ENCODE peak calls at places on chromosomes 5 and 9, in seven cellular contexts. J, G, A, C, Y, T and I are unnamed samples.

GRCh38 chr5:134077926-134078580 is 36.4 kb upstream of the TCF7 start:
- DNase-seq in J (no peak), G (no peak), A (no peak), C (no peak), Y (no peak), T (no peak), I (no peak)

GRCh38 chr9:86349271-86349670 is 4.9 kb downstream of the TUT7 start:
- DNase-seq in J (no peak), G (no peak), A (no peak), C (no peak), Y (no peak), T (peak), I (peak)

GRCh38 chr9:73701415-73702057 is 549.9 kb downstream of the ANXA1 start:
- DNase-seq in J (no peak), G (no peak), A (no peak), C (no peak), Y (no peak), T (no peak), I (no peak)

GRCh38 chr9:108677776-108678175 is 178.0 kb downstream of the ACTL7B start:
- DNase-seq in J (no peak), G (no peak), A (no peak), C (no peak), Y (no peak), T (no peak), I (no peak)

GRCh38 chr5:151427258-151427657 is 20.1 kb upstream of the SLC36A1 start:
- DNase-seq in J (no peak), G (no peak), A (no peak), C (no peak), Y (no peak), T (no peak), I (no peak)

GRCh38 chr9:126788631-126789349 is 16.1 kb upstream of the ZBTB43 start:
- DNase-seq in J (no peak), G (peak), A (no peak), C (no peak), Y (peak), T (peak), I (peak)

GRCh38 chr9:32968101-32969011 is 33.1 kb downstream of the APTX start:
- DNase-seq in J (peak), G (peak), A (peak), C (peak), Y (no peak), T (peak), I (peak)

GRCh38 chr9:677461-678097 is 163.9 kb upstream of the DMRT1 start:
- DNase-seq in J (no peak), G (no peak), A (no peak), C (no peak), Y (peak), T (peak), I (peak)

GRCh38 chr5:343461-344401 is 22.2 kb downstream of the AHRR start:
- DNase-seq in J (peak), G (peak), A (no peak), C (no peak), Y (peak), T (peak), I (peak)

GRCh38 chr9:126326228-126327015 is at the start of gene MVB12B:
- DNase-seq in J (peak), G (peak), A (no peak), C (peak), Y (no peak), T (no peak), I (peak)

GRCh38 chr5:181047921-181048320 is 7.9 kb downstream of the BTNL9 start:
- DNase-seq in J (no peak), G (no peak), A (no peak), C (no peak), Y (no peak), T (no peak), I (no peak)

GRCh38 chr9:120980951-120981350 is 54.4 kb upstream of the TRAF1 start:
- DNase-seq in J (no peak), G (no peak), A (no peak), C (no peak), Y (no peak), T (no peak), I (no peak)

GRCh38 chr5:176166427-176166826 is 71.8 kb upstream of the SIMC1 start:
- DNase-seq in J (no peak), G (no peak), A (no peak), C (no peak), Y (no peak), T (no peak), I (peak)

GRCh38 chr9:12539602-12540001 is 153.6 kb upstream of the TYRP1 start:
- DNase-seq in J (no peak), G (no peak), A (no peak), C (no peak), Y (no peak), T (no peak), I (no peak)

GRCh38 chr5:59525957-59526356 is 367.6 kb downstream of the PDE4D start:
- DNase-seq in J (no peak), G (no peak), A (no peak), C (no peak), Y (peak), T (peak), I (peak)

GRCh38 chr5:1330146-1330846 is 14.6 kb downstream of the CLPTM1L start:
- DNase-seq in J (no peak), G (no peak), A (no peak), C (no peak), Y (no peak), T (no peak), I (no peak)

GRCh38 chr9:80784647-80785046 is 904.7 kb downstream of the TLE1 start:
- DNase-seq in J (no peak), G (no peak), A (no peak), C (no peak), Y (no peak), T (no peak), I (no peak)

GRCh38 chr9:88892729-88893128 is 98.5 kb upstream of the S1PR3 start:
- DNase-seq in J (no peak), G (no peak), A (no peak), C (no peak), Y (no peak), T (no peak), I (no peak)

GRCh38 chr5:121296357-121296756 is 555.3 kb upstream of the FTMT start:
- DNase-seq in J (no peak), G (no peak), A (no peak), C (no peak), Y (no peak), T (no peak), I (no peak)

GRCh38 chr5:103407399-103407798 is 148.8 kb downstream of the MACIR start:
- DNase-seq in J (no peak), G (no peak), A (no peak), C (no peak), Y (peak), T (no peak), I (peak)

GRCh38 chr5:135246923-135247795 is 151.9 kb downstream of the MACROH2A1 start:
- DNase-seq in J (no peak), G (peak), A (peak), C (no peak), Y (peak), T (peak), I (peak)

GRCh38 chr9:4375424-4376195 is 75.7 kb upstream of the GLIS3 start:
- DNase-seq in J (peak), G (no peak), A (no peak), C (peak), Y (peak), T (peak), I (peak)

GRCh38 chr5:74673011-74673790 is 11.8 kb upstream of the HEXB start:
- DNase-seq in J (peak), G (peak), A (peak), C (no peak), Y (no peak), T (peak), I (peak)

GRCh38 chr9:73805853-73806458 is 654.3 kb downstream of the ANXA1 start:
- DNase-seq in J (no peak), G (no peak), A (no peak), C (no peak), Y (no peak), T (no peak), I (no peak)

GRCh38 chr5:41408676-41409443 is 101.5 kb downstream of the PLCXD3 start:
- DNase-seq in J (no peak), G (no peak), A (no peak), C (no peak), Y (peak), T (peak), I (peak)

GRCh38 chr5:57566914-57567313 is 84.3 kb upstream of the ACTBL2 start:
- DNase-seq in J (no peak), G (no peak), A (no peak), C (no peak), Y (peak), T (peak), I (peak)

GRCh38 chr5:67310169-67310568 is 113.6 kb upstream of the CD180 start:
- DNase-seq in J (no peak), G (no peak), A (no peak), C (no peak), Y (no peak), T (no peak), I (no peak)

GRCh38 chr5:3230254-3230653 is 365.4 kb upstream of the IRX1 start:
- DNase-seq in J (no peak), G (no peak), A (no peak), C (no peak), Y (no peak), T (no peak), I (no peak)

GRCh38 chr5:3222924-3223323 is 372.7 kb upstream of the IRX1 start:
- DNase-seq in J (no peak), G (no peak), A (no peak), C (no peak), Y (no peak), T (no peak), I (no peak)

GRCh38 chr5:3221432-3221831 is 374.2 kb upstream of the IRX1 start:
- DNase-seq in J (no peak), G (no peak), A (no peak), C (no peak), Y (no peak), T (no peak), I (no peak)

GRCh38 chr5:3225201-3225960 is 370.3 kb upstream of the IRX1 start:
- DNase-seq in J (no peak), G (no peak), A (no peak), C (no peak), Y (no peak), T (no peak), I (no peak)

GRCh38 chr5:3226171-3226570 is 369.5 kb upstream of the IRX1 start:
- DNase-seq in J (no peak), G (no peak), A (peak), C (no peak), Y (no peak), T (no peak), I (peak)
- H3K27ac ChIP-seq in J (no peak), G (no peak), A (no peak), C (no peak), Y (no peak), T (no peak), I (no peak)

GRCh38 chr9:113875420-113875916 is 641 bp upstream of the ZNF618 start:
- DNase-seq in J (no peak), G (no peak), A (no peak), C (no peak), Y (no peak), T (peak), I (peak)
- H3K27ac ChIP-seq in J (no peak), G (no peak), A (no peak), C (no peak), Y (no peak), T (no peak), I (no peak)

GRCh38 chr9:36154213-36154952 is 14.8 kb upstream of the CCIN start:
- DNase-seq in J (no peak), G (no peak), A (peak), C (no peak), Y (peak), T (peak), I (peak)

GRCh38 chr9:36149197-36149596 is 12.7 kb downstream of the GLIPR2 start:
- DNase-seq in J (no peak), G (no peak), A (no peak), C (no peak), Y (peak), T (peak), I (peak)

GRCh38 chr9:36150529-36151305 is 14.2 kb downstream of the GLIPR2 start:
- DNase-seq in J (no peak), G (no peak), A (peak), C (no peak), Y (peak), T (no peak), I (peak)

GRCh38 chr9:36152741-36153438 is 16.3 kb upstream of the CCIN start:
- DNase-seq in J (no peak), G (no peak), A (no peak), C (no peak), Y (no peak), T (no peak), I (no peak)

DNA sequence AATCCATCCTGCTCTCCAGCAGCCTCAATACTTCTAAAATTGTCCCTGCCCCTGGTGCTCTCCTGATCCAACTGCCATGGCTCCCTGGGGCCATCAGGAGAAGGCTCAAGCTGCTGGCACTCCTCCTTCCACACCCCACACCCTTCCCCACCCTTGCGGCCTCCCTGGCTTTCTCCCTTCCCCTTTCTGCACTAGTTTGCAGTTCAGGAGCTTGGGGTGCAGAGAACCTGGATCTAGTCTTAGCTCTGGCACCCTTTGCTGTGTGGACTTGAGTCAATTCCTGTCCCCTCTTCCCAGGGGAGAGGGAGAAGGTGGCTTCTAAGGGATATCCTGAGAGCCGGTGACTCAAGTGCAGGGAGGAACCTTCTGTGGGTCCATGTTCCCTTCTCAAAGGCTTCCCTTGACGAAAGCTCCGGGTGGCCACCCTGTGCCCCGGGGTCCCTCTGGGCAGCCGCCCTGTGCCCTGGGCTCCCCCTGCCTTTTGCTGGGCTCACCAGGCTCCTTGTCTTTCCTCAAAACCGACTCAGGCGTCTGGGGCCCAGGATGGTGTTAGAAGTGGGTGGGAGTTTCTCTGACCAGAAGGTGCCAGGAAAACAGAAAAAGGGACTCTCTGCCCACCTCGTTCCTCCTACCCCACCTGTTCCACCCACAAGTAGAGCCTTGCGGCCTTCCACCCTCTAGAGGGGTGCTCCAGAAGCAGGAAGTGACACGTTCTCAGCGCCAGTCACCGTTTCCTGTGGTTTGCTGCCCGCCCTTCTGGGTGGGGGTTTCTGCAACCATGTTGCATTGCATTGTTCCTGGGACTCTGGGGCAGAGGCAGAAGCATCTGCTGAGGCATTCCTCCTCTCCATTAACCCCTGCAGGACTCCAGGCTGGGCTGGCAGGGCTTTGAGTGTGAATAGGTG is 15.0 kb downstream of the GLIPR2 start:
- DNase-seq in J (no peak), G (no peak), A (no peak), C (no peak), Y (peak), T (peak), I (peak)
- H3K27ac ChIP-seq in J (no peak), G (no peak), A (no peak), C (no peak), Y (peak), T (no peak), I (peak)

DNA sequence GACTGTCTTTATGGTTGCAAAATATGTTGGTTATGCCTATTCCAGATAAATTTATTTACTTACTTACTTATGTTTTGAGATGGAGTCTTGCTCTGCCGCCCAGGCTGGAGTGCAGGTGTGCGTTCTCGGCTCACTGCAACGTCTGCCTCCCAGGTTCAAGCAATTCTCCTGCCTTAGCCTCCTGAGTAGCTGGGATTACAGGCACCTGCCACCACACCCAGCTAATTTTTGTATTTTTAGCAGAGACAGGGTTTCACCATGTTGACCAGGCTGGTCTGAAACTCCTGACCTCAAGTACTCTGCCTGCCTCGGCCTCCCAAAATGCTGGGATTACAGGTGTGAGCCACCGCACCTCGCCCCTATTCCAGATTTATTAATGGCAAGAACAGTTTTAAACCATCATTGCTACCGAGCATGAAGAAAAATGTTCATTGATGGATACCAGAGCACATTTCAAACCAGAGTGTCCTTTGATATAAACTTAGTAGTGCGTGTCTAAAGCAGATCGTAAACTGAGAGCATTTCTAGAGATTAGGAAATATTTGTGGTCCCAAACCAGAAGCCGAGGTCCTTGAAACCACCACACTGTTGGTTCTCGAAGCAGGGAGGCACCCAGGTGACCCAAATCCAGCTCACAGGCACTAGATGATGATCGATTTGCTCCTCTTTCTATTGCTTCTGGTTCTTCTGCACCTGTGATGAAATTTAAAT is 85.2 kb downstream of the GRAMD2B start:
- DNase-seq in J (no peak), G (no peak), A (no peak), C (no peak), Y (no peak), T (no peak), I (no peak)
- H3K27ac ChIP-seq in J (no peak), G (no peak), A (peak), C (no peak), Y (no peak), T (no peak), I (no peak)

DNA sequence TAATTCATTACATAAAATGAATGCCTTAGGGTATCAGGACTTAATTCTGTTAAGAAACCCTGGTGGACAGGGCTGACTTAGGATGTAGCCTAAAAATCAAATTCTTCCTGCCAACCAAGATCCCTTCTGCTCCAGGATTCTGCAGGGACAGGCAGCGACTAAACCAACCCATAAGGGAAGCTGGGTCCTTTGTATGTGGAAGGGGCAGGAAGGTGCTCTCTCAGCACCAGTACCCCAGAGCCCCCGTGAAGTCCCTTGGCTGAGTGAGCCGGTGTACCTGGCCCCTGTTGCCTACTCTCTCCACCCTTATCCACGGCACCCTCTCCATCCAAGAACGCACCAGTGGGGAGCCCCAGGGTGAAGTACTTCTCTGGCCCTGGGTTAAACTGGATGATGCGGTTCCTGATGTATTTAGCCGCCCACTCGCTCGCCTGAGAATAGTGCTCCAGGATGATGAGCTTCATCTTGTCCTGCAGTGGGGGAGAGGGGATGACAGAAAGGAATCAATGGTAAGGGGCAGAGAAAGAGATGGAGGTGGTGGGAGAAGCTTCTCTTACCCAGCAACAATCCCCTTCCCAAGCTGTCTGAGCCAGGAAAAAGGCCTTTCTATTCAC is 1.1 kb downstream of the GNPDA1 start:
- DNase-seq in J (no peak), G (no peak), A (no peak), C (no peak), Y (no peak), T (no peak), I (no peak)
- H3K27ac ChIP-seq in J (no peak), G (no peak), A (peak), C (peak), Y (no peak), T (no peak), I (no peak)